ENCODE peak calls at places on chromosomes 3 and 15, in four cellular contexts. Y is mucosa of descending colon, D is PC-9, R is tibial artery. L is an unnamed sample.

GRCh38 chr3:140922634-140923033 is 19.0 kb upstream of the SLC25A36 start:
- DNase-seq in R (no peak), D (no peak), Y (no peak), L (no peak)

GRCh38 chr3:65231544-65231943 is 543.7 kb upstream of the ADAMTS9 start:
- DNase-seq in R (no peak), D (no peak), Y (no peak), L (no peak)

GRCh38 chr3:107574650-107575049 is 51.9 kb downstream of the BBX start:
- DNase-seq in D (no peak), R (no peak), Y (peak; percentile 35), L (no peak)

GRCh38 chr3:117130222-117130621 is 420.6 kb downstream of the TUSC7 start:
- DNase-seq in D (no peak), Y (no peak), R (no peak), L (no peak)

GRCh38 chr3:188152660-188153497 is 1.1 kb upstream of the LPP start:
- DNase-seq in Y (peak; percentile 78), R (peak; percentile 82), D (peak; percentile 87), L (peak; percentile 93)

GRCh38 chr3:127011270-127011992 is 28.5 kb downstream of the PLXNA1 start:
- DNase-seq in R (peak; percentile 86), D (no peak), Y (no peak), L (no peak)

GRCh38 chr3:117814975-117815374 is 1105.4 kb downstream of the TUSC7 start:
- DNase-seq in Y (no peak), D (no peak), R (no peak), L (no peak)

GRCh38 chr15:48624700-48625099 is 20.8 kb downstream of the FBN1 start:
- DNase-seq in R (no peak), Y (no peak), D (no peak), L (no peak)

GRCh38 chr15:100818927-100819326 is 60.7 kb upstream of the ALDH1A3 start:
- DNase-seq in Y (peak; percentile 9), D (no peak), R (no peak), L (no peak)

GRCh38 chr3:79947469-79947868 is 179.7 kb upstream of the ROBO1 start:
- DNase-seq in Y (no peak), D (no peak), R (no peak), L (no peak)

GRCh38 chr3:45593708-45594601 is 596 bp upstream of the LIMD1 start:
- DNase-seq in D (peak; percentile 51), Y (peak; percentile 75), R (peak; percentile 86), L (peak; percentile 93)

GRCh38 chr3:14403636-14404395 is 1.4 kb downstream of the SLC6A6 start:
- DNase-seq in R (peak; percentile 86), Y (peak; percentile 25), D (no peak), L (no peak)

GRCh38 chr15:66226736-66227135 is 26.8 kb downstream of the MEGF11 start:
- DNase-seq in Y (no peak), R (no peak), D (no peak), L (no peak)

GRCh38 chr3:196096382-196096953 is 14.6 kb upstream of the TFRC start:
- DNase-seq in R (peak; percentile 84), D (no peak), Y (peak; percentile 58), L (peak; percentile 26)

GRCh38 chr3:155631323-155632019 is 113.4 kb downstream of the PLCH1 start:
- DNase-seq in Y (no peak), D (no peak), R (no peak), L (no peak)

GRCh38 chr15:92811514-92811913 is 88.6 kb upstream of the CHD2 start:
- DNase-seq in D (peak; percentile 66), R (no peak), Y (no peak), L (no peak)
- H3K4me3 ChIP-seq in D (peak overlapping the region; percentile 51), R (peak overlapping the region; percentile 59), Y (no peak overlapping the region), L (no peak overlapping the region)

GRCh38 chr3:19688767-19689166 is 245.2 kb downstream of the EFHB start:
- DNase-seq in Y (no peak), R (no peak), D (peak; percentile 35), L (no peak)
- TF ChIP-seq CTCF in Y (no peak), R (no peak), D (peak; percentile 51), L (no peak)

GRCh38 chr15:81038975-81039607 is 38.4 kb downstream of the TLNRD1 start:
- DNase-seq in Y (no peak), D (no peak), R (no peak), L (no peak)
- H3K4me3 ChIP-seq in Y (no peak overlapping the region), D (no peak overlapping the region), R (no peak overlapping the region), L (no peak overlapping the region)

GRCh38 chr15:85044251-85044853 is 62.7 kb downstream of the PDE8A start:
- DNase-seq in D (no peak), Y (peak; percentile 84), R (no peak), L (peak; percentile 49)
- TF ChIP-seq CTCF in D (peak; percentile 64), Y (peak; percentile 30), R (peak; percentile 73), L (no peak)